ENCODE peak calls at places on chromosome 9, in seven cellular contexts. J is HT1080; M is HCEC 1CT; U is HTR-8/SVneo; B is activated CD4-positive, alpha-beta T cell treated with anti-CD3 and anti-CD28 coated beads, Interleukin-2, amount 10 ng/mL, durations not matched to agents 7 days and 5 days; F is sigmoid colon; K is HS-5. I is an unnamed sample.

GRCh38 chr9:88954073-88954472 is 37.2 kb upstream of the S1PR3 start:
- DNase-seq in B (no peak), J (peak; percentile 61), F (no peak), U (no peak), M (no peak), K (peak; percentile 29), I (no peak)

GRCh38 chr9:137813167-137813566 is 64.4 kb upstream of the CACNA1B start:
- DNase-seq in F (no peak), J (no peak), M (no peak), K (no peak), B (no peak), U (no peak), I (no peak)

GRCh38 chr9:128383007-128383753 is 12.0 kb downstream of the URM1 start:
- DNase-seq in M (no peak), J (no peak), K (no peak), B (no peak), U (no peak), F (no peak), I (no peak)

GRCh38 chr9:136711751-136712689 is at the start of gene DIPK1B:
- DNase-seq in K (no peak), B (no peak), F (no peak), J (no peak), M (no peak), U (no peak), I (no peak)

GRCh38 chr9:87601175-87601574 is 103.5 kb downstream of the DAPK1 start:
- DNase-seq in M (no peak), F (peak; percentile 78), B (no peak), J (no peak), U (no peak), K (no peak), I (no peak)

GRCh38 chr9:34664281-34665108 is 2.0 kb upstream of the CCL27 start:
- DNase-seq in B (peak; percentile 82), M (peak; percentile 77), J (peak; percentile 50), K (no peak), U (peak; percentile 33), F (peak; percentile 90), I (peak; percentile 62)

GRCh38 chr9:136791466-136792276 is 527 bp downstream of the TMEM141 start:
- DNase-seq in F (no peak), M (no peak), U (no peak), B (peak; percentile 69), K (no peak), J (peak; percentile 31), I (peak; percentile 56)

GRCh38 chr9:91825422-91825821 is 124.6 kb downstream of the ROR2 start:
- DNase-seq in M (peak; percentile 61), U (no peak), B (no peak), F (peak; percentile 88), K (no peak), J (peak; percentile 7), I (no peak)

GRCh38 chr9:124022201-124023121 is 10.9 kb downstream of the LHX2 start:
- DNase-seq in B (no peak), J (no peak), U (no peak), F (no peak), K (no peak), M (no peak), I (no peak)

GRCh38 chr9:95061916-95062600 is 255.5 kb downstream of the FANCC start:
- DNase-seq in M (no peak), F (no peak), K (no peak), U (no peak), B (no peak), J (no peak), I (no peak)